ENCODE peak calls at places on chromosomes 13 and 19, in four cellular contexts. N, F, A and W are unnamed samples.

GRCh38 chr13:53151692-53152421 is 123.2 kb downstream of the OLFM4 start:
- DNase-seq in N (peak; percentile 66), F (peak; percentile 42), A (peak; percentile 20), W (peak; percentile 43)

GRCh38 chr13:98377635-98378378 is 199.1 kb downstream of the STK24 start:
- DNase-seq in N (no peak), F (no peak), A (no peak), W (no peak)

GRCh38 chr19:56350416-56351045 is 35.9 kb upstream of the ZSCAN5A start:
- DNase-seq in N (peak; percentile 63), F (peak; percentile 68), A (no peak), W (peak; percentile 45)

GRCh38 chr13:41520016-41520698 is 62.8 kb downstream of the RGCC start:
- DNase-seq in N (peak; percentile 87), F (no peak), A (no peak), W (no peak)

GRCh38 chr19:964761-965694 is 19.1 kb upstream of the WDR18 start:
- DNase-seq in N (no peak), F (peak; percentile 45), A (no peak), W (no peak)

GRCh38 chr13:113855012-113855921 is 8.6 kb downstream of the GAS6 start:
- DNase-seq in N (no peak), F (no peak), A (peak; percentile 23), W (no peak)

GRCh38 chr13:51895906-51896888 is 34.4 kb downstream of the CCDC70 start:
- DNase-seq in N (peak; percentile 43), F (peak; percentile 84), A (peak; percentile 13), W (peak; percentile 32)

GRCh38 chr13:43085545-43085944 is 62.2 kb downstream of the DNAJC15 start:
- DNase-seq in N (no peak), F (peak; percentile 68), A (no peak), W (no peak)

GRCh38 chr19:1672038-1672768 is 19.8 kb upstream of the TCF3 start:
- DNase-seq in N (peak; percentile 32), F (peak; percentile 56), A (no peak), W (peak; percentile 63)

GRCh38 chr13:67120872-67121531 is 109.1 kb downstream of the PCDH9 start:
- DNase-seq in N (no peak), F (peak; percentile 50), A (peak; percentile 38), W (no peak)

GRCh38 chr13:111006508-111007031 is 91.7 kb upstream of the ANKRD10 start:
- DNase-seq in N (no peak), F (peak; percentile 97), A (peak; percentile 89), W (peak; percentile 75)

GRCh38 chr13:108961542-108962125 is 332.2 kb downstream of the MYO16 start:
- DNase-seq in N (peak; percentile 47), F (peak; percentile 79), A (peak; percentile 22), W (peak; percentile 11)

GRCh38 chr13:101982903-101983302 is 418.9 kb downstream of the FGF14 start:
- DNase-seq in N (no peak), F (no peak), A (no peak), W (no peak)

GRCh38 chr19:19385900-19386339 is 19.6 kb upstream of the GATAD2A start:
- DNase-seq in N (peak; percentile 59), F (peak; percentile 41), A (no peak), W (no peak)

GRCh38 chr13:44648392-44649117 is 72.4 kb upstream of the TSC22D1 start:
- DNase-seq in N (peak; percentile 11), F (peak; percentile 37), A (no peak), W (no peak)

GRCh38 chr13:111941845-111942447 is 125.0 kb upstream of the SOX1 start:
- DNase-seq in N (no peak), F (no peak), A (no peak), W (no peak)

GRCh38 chr19:47514151-47514868 is 553 bp downstream of the NAPA start:
- DNase-seq in N (no peak), F (no peak), A (no peak), W (no peak)

GRCh38 chr13:21420706-21421105 is 38.4 kb downstream of the ZDHHC20 start:
- DNase-seq in N (no peak), F (peak; percentile 64), A (no peak), W (no peak)